ENCODE peak calls at places on chromosomes 12 and 14, in four cellular contexts. C is HepG2, D is H1, G is K562. Z is an unnamed sample.

GRCh38 chr14:61269321-61270083 is 11.6 kb downstream of the TMEM30B start:
- DNase-seq in G (peak), D (peak), C (peak), Z (peak)

GRCh38 chr12:94603434-94604068 is 46.8 kb downstream of the TMCC3 start:
- DNase-seq in D (peak), G (peak), C (peak), Z (peak)

GRCh38 chr14:72889366-72889765 is 4.5 kb downstream of the DPF3 start:
- DNase-seq in D (no peak), C (no peak), G (no peak), Z (no peak)

GRCh38 chr12:123410041-123410412 is 26.1 kb downstream of the KMT5A start:
- DNase-seq in G (peak), D (no peak), C (no peak), Z (no peak)

GRCh38 chr12:21527451-21528180 is 1.5 kb downstream of the SPX start:
- DNase-seq in D (peak), C (no peak), G (no peak), Z (peak)

GRCh38 chr12:49887536-49888401 is 15.9 kb downstream of the FAIM2 start:
- DNase-seq in G (no peak), D (no peak), C (peak), Z (peak)

GRCh38 chr12:25322351-25322750 is 71.6 kb upstream of the KRAS start:
- DNase-seq in D (no peak), C (no peak), G (no peak), Z (no peak)

GRCh38 chr12:111645433-111645832 is 40.3 kb downstream of the BRAP start:
- DNase-seq in D (no peak), G (no peak), C (no peak), Z (peak)

GRCh38 chr12:43835264-43835655 is 621 bp upstream of the TMEM117 start:
- DNase-seq in G (no peak), C (no peak), D (no peak), Z (peak)

DNA sequence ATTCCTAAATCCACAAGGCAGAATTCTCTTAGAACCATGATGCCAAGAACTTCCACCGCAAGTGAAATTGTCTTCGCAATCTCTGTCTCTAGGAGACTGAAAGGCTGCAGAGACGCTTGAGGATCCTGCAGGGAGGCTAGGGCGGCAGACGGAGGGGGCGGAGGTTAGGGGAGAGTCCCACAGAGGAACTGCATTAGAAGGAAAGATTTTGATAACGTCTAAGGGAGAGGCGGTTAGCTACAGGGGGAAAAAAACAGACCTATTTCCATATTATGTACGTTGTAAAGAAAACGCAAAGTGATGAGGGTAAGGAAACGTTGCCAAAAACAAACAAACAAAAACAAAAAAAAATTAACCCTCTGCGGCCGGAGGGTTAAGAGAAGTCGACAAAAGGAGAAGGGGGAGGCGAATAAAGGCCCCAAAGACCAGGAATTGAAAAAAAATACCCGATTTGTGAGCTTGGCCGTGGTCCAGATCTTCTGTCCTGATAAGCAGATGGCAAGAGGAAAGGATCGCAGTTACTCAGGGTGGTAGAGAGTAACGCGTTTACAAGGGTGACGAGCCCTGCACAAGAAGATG is 507 bp downstream of the KLHL28 start:
- DNase-seq in G (peak), C (no peak), D (no peak), Z (peak)
- TF ChIP-seq RNF2 in G (no peak), C (no peak), D (no peak), Z (no peak)

GRCh38 chr14:32014498-32014897 is 62.6 kb upstream of the ARHGAP5 start:
- DNase-seq in D (no peak), C (no peak), G (no peak), Z (no peak)
- TF ChIP-seq RNF2 in D (no peak), C (no peak), G (no peak), Z (no peak)

GRCh38 chr14:68653108-68653507 is 139.8 kb downstream of the ZFP36L1 start:
- DNase-seq in C (no peak), G (no peak), D (no peak), Z (no peak)
- TF ChIP-seq RNF2 in C (no peak), G (no peak), D (no peak), Z (no peak)

DNA sequence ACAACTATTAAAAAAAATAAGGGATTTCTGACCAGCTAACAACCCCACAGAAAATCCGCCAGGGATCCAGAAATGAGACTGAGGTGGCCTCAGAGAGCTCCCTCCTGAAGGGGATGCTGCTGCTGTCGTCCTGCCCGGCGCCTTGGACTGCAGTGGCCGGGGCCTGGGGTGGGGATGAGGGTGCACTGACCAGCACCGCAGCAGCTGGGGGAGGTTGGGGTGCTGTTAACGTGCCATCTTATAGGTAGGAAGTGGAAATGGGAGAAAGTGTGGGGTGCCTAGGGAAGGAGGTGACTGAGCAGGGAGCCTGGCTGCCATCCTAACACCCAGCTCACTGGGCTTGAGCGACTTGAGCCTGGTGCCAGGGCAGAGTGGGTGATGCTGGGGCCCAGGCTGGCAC is 32.0 kb downstream of the DDX11 start:
- DNase-seq in D (no peak), G (no peak), C (no peak), Z (no peak)
- TF ChIP-seq RNF2 in D (no peak), G (no peak), C (no peak), Z (no peak)

GRCh38 chr12:54007538-54008259 is 1.1 kb upstream of the HOXC8 start:
- DNase-seq in C (no peak), D (no peak), G (no peak), Z (no peak)

GRCh38 chr12:54010053-54010971 is 1.5 kb downstream of the HOXC8 start:
- DNase-seq in D (no peak), G (no peak), C (no peak), Z (no peak)

GRCh38 chr12:54008260-54008552 is 579 bp upstream of the HOXC8 start:
- DNase-seq in G (no peak), C (no peak), D (no peak), Z (no peak)

GRCh38 chr12:54010972-54011664 is 2.3 kb downstream of the HOXC8 start:
- DNase-seq in C (no peak), G (no peak), D (no peak), Z (no peak)

GRCh38 chr12:54009171-54010052 is 627 bp downstream of the HOXC8 start:
- DNase-seq in G (no peak), C (no peak), D (no peak), Z (peak)
- TF ChIP-seq RNF2 in G (no peak), C (no peak), D (peak), Z (no peak)

DNA sequence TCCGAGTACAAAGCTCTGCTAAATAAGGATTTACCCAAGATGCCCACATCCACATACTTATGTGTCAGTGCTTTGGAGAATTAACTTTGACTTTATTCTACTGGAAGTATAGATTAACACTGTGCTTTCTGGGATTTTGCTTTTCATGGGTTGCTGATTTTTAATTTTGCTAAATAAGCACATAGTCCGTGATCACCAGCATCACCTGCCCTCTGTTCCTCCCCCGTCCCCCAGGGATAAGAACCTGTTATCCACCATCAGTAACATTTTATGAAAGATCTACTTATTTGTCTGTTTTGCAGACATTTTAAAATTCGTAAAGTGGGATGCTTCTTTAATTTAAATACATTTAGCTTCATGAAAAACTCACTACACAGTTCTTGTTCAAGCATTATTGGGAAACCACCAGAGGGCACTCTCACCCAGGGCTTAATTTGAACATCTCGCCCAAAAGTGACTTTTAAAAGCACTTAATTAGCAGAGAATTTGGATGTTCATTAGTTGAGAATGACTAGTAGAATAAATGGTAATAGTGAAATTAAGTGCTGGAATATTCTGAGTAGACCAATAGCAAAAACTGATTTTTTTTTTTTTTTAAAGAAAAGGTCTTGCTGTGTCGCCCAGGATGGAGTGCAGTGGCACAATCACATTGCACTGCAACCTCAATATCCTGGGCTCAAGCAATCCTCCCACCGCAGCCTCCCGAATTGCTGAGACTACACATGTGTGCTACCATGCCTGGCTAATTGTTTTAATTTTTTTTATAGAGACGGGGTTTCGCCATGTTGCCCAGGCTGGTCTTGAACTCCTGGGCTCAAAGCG is 35.7 kb downstream of the MRPL42 start:
- DNase-seq in D (peak), C (peak), G (no peak), Z (peak)
- TF ChIP-seq RNF2 in D (no peak), C (no peak), G (no peak), Z (no peak)

DNA sequence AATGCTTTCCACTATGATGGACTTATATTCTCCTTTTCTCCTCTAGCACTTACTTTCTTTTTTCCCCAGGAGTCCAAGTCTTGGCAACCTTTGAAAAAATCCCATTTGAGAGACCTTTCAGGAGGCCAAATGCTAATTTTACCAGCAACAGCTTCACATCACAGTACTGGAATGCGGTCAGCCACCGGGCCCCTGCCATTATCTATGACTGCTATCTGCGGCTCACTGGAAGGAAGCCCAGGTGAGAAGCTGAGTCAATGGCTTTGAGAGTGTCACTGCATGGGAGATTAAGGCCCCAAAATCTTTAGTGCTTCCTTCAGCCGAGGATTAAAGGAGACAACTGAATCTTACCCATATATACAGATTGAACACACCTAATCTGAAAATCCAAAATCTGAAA is 64.2 kb downstream of the ERGIC2 start:
- DNase-seq in G (no peak), C (no peak), D (no peak), Z (no peak)
- TF ChIP-seq RNF2 in G (no peak), C (no peak), D (no peak), Z (no peak)

GRCh38 chr12:53064613-53065415 is 14.4 kb downstream of the SPRYD3 start:
- DNase-seq in D (no peak), C (no peak), G (no peak), Z (no peak)

GRCh38 chr12:53067074-53067992 is 11.9 kb downstream of the SPRYD3 start:
- DNase-seq in G (no peak), C (no peak), D (no peak), Z (no peak)

GRCh38 chr12:53065470-53065869 is 13.7 kb downstream of the SPRYD3 start:
- DNase-seq in C (no peak), G (no peak), D (no peak), Z (no peak)

GRCh38 chr12:53066594-53066978 is 12.6 kb downstream of the SPRYD3 start:
- DNase-seq in G (no peak), C (no peak), D (no peak), Z (no peak)

GRCh38 chr12:53065975-53066593 is 13.1 kb downstream of the SPRYD3 start:
- DNase-seq in G (peak), C (peak), D (peak), Z (peak)
- TF ChIP-seq RNF2 in G (no peak), C (no peak), D (no peak), Z (no peak)